ENCODE peak calls at places on chromosomes 2 and 18, in seven cellular contexts. One of them, this sample, is unnamed.

GRCh38 chr18:44079602-44080001 is 601.1 kb upstream of the SETBP1 start:
- DNase-seq in adrenal gland: no peak
- DNase-seq in fibroblast of villous mesenchyme: peak
- DNase-seq in progenitor cell of endocrine pancreas: no peak
- DNase-seq in non-pigmented ciliary epithelial cell: peak
- DNase-seq in activated CD4-positive, alpha-beta T cell treated with anti-CD3 and anti-CD28 coated beads, Interleukin-2, amount 50 U/mL, for 1 hour: no peak
- DNase-seq in astrocyte of the spinal cord: peak
- DNase-seq in this sample: peak

GRCh38 chr18:9387891-9388290 is 53.3 kb downstream of the TWSG1 start:
- DNase-seq in non-pigmented ciliary epithelial cell: no peak
- DNase-seq in adrenal gland: no peak
- DNase-seq in astrocyte of the spinal cord: no peak
- DNase-seq in progenitor cell of endocrine pancreas: no peak
- DNase-seq in fibroblast of villous mesenchyme: no peak
- DNase-seq in activated CD4-positive, alpha-beta T cell treated with anti-CD3 and anti-CD28 coated beads, Interleukin-2, amount 50 U/mL, for 1 hour: no peak
- DNase-seq in this sample: no peak

GRCh38 chr2:128374001-128374710 is 55.5 kb upstream of the HS6ST1 start:
- DNase-seq in adrenal gland: no peak
- DNase-seq in fibroblast of villous mesenchyme: peak
- DNase-seq in non-pigmented ciliary epithelial cell: peak
- DNase-seq in progenitor cell of endocrine pancreas: no peak
- DNase-seq in activated CD4-positive, alpha-beta T cell treated with anti-CD3 and anti-CD28 coated beads, Interleukin-2, amount 50 U/mL, for 1 hour: no peak
- DNase-seq in astrocyte of the spinal cord: peak
- DNase-seq in this sample: peak

GRCh38 chr18:45197526-45197970 is 417.7 kb upstream of the SLC14A2 start:
- DNase-seq in activated CD4-positive, alpha-beta T cell treated with anti-CD3 and anti-CD28 coated beads, Interleukin-2, amount 50 U/mL, for 1 hour: no peak
- DNase-seq in non-pigmented ciliary epithelial cell: peak
- DNase-seq in astrocyte of the spinal cord: peak
- DNase-seq in adrenal gland: no peak
- DNase-seq in progenitor cell of endocrine pancreas: no peak
- DNase-seq in fibroblast of villous mesenchyme: peak
- DNase-seq in this sample: peak

GRCh38 chr2:7037340-7038333 is 120.4 kb downstream of the RNF144A start:
- DNase-seq in adrenal gland: peak
- DNase-seq in non-pigmented ciliary epithelial cell: no peak
- DNase-seq in progenitor cell of endocrine pancreas: peak
- DNase-seq in activated CD4-positive, alpha-beta T cell treated with anti-CD3 and anti-CD28 coated beads, Interleukin-2, amount 50 U/mL, for 1 hour: peak
- DNase-seq in fibroblast of villous mesenchyme: peak
- DNase-seq in astrocyte of the spinal cord: peak
- DNase-seq in this sample: peak

GRCh38 chr18:61388010-61388409 is 54.8 kb downstream of the CDH20 start:
- DNase-seq in activated CD4-positive, alpha-beta T cell treated with anti-CD3 and anti-CD28 coated beads, Interleukin-2, amount 50 U/mL, for 1 hour: no peak
- DNase-seq in astrocyte of the spinal cord: no peak
- DNase-seq in progenitor cell of endocrine pancreas: no peak
- DNase-seq in non-pigmented ciliary epithelial cell: no peak
- DNase-seq in fibroblast of villous mesenchyme: no peak
- DNase-seq in adrenal gland: no peak
- DNase-seq in this sample: peak

GRCh38 chr2:128531856-128532255 is 213.2 kb upstream of the HS6ST1 start:
- DNase-seq in fibroblast of villous mesenchyme: peak
- DNase-seq in progenitor cell of endocrine pancreas: no peak
- DNase-seq in activated CD4-positive, alpha-beta T cell treated with anti-CD3 and anti-CD28 coated beads, Interleukin-2, amount 50 U/mL, for 1 hour: no peak
- DNase-seq in non-pigmented ciliary epithelial cell: no peak
- DNase-seq in adrenal gland: no peak
- DNase-seq in astrocyte of the spinal cord: no peak
- DNase-seq in this sample: no peak

GRCh38 chr2:127932199-127932877 is 46.6 kb upstream of the AMMECR1L start:
- DNase-seq in progenitor cell of endocrine pancreas: no peak
- DNase-seq in adrenal gland: no peak
- DNase-seq in activated CD4-positive, alpha-beta T cell treated with anti-CD3 and anti-CD28 coated beads, Interleukin-2, amount 50 U/mL, for 1 hour: no peak
- DNase-seq in fibroblast of villous mesenchyme: peak
- DNase-seq in astrocyte of the spinal cord: peak
- DNase-seq in non-pigmented ciliary epithelial cell: no peak
- DNase-seq in this sample: peak

GRCh38 chr18:56889621-56890020 is 238.5 kb downstream of the WDR7 start:
- DNase-seq in progenitor cell of endocrine pancreas: no peak
- DNase-seq in astrocyte of the spinal cord: peak
- DNase-seq in adrenal gland: no peak
- DNase-seq in non-pigmented ciliary epithelial cell: no peak
- DNase-seq in activated CD4-positive, alpha-beta T cell treated with anti-CD3 and anti-CD28 coated beads, Interleukin-2, amount 50 U/mL, for 1 hour: no peak
- DNase-seq in fibroblast of villous mesenchyme: peak
- DNase-seq in this sample: no peak

GRCh38 chr2:178345951-178346350 is 105.0 kb downstream of the PRKRA start:
- DNase-seq in non-pigmented ciliary epithelial cell: no peak
- DNase-seq in progenitor cell of endocrine pancreas: no peak
- DNase-seq in astrocyte of the spinal cord: peak
- DNase-seq in activated CD4-positive, alpha-beta T cell treated with anti-CD3 and anti-CD28 coated beads, Interleukin-2, amount 50 U/mL, for 1 hour: no peak
- DNase-seq in fibroblast of villous mesenchyme: peak
- DNase-seq in adrenal gland: no peak
- DNase-seq in this sample: no peak

GRCh38 chr2:61426267-61426897 is 44.5 kb downstream of the USP34 start:
- DNase-seq in fibroblast of villous mesenchyme: no peak
- DNase-seq in activated CD4-positive, alpha-beta T cell treated with anti-CD3 and anti-CD28 coated beads, Interleukin-2, amount 50 U/mL, for 1 hour: peak
- DNase-seq in adrenal gland: no peak
- DNase-seq in progenitor cell of endocrine pancreas: peak
- DNase-seq in non-pigmented ciliary epithelial cell: no peak
- DNase-seq in astrocyte of the spinal cord: no peak
- DNase-seq in this sample: peak

GRCh38 chr18:3649559-3650426 is 199.8 kb downstream of the TGIF1 start:
- DNase-seq in fibroblast of villous mesenchyme: peak
- DNase-seq in progenitor cell of endocrine pancreas: no peak
- DNase-seq in activated CD4-positive, alpha-beta T cell treated with anti-CD3 and anti-CD28 coated beads, Interleukin-2, amount 50 U/mL, for 1 hour: no peak
- DNase-seq in non-pigmented ciliary epithelial cell: peak
- DNase-seq in adrenal gland: peak
- DNase-seq in astrocyte of the spinal cord: peak
- DNase-seq in this sample: peak

GRCh38 chr2:104025296-104025695 is 828.6 kb upstream of the POU3F3 start:
- DNase-seq in adrenal gland: no peak
- DNase-seq in astrocyte of the spinal cord: peak
- DNase-seq in progenitor cell of endocrine pancreas: no peak
- DNase-seq in non-pigmented ciliary epithelial cell: no peak
- DNase-seq in fibroblast of villous mesenchyme: no peak
- DNase-seq in activated CD4-positive, alpha-beta T cell treated with anti-CD3 and anti-CD28 coated beads, Interleukin-2, amount 50 U/mL, for 1 hour: no peak
- DNase-seq in this sample: no peak

GRCh38 chr2:88707003-88707402 is 15.5 kb downstream of the RPIA start:
- DNase-seq in adrenal gland: no peak
- DNase-seq in astrocyte of the spinal cord: no peak
- DNase-seq in activated CD4-positive, alpha-beta T cell treated with anti-CD3 and anti-CD28 coated beads, Interleukin-2, amount 50 U/mL, for 1 hour: no peak
- DNase-seq in progenitor cell of endocrine pancreas: no peak
- DNase-seq in non-pigmented ciliary epithelial cell: no peak
- DNase-seq in fibroblast of villous mesenchyme: no peak
- DNase-seq in this sample: no peak

GRCh38 chr18:55078289-55078916 is 119.1 kb upstream of the CCDC68 start:
- DNase-seq in activated CD4-positive, alpha-beta T cell treated with anti-CD3 and anti-CD28 coated beads, Interleukin-2, amount 50 U/mL, for 1 hour: no peak
- DNase-seq in progenitor cell of endocrine pancreas: no peak
- DNase-seq in astrocyte of the spinal cord: no peak
- DNase-seq in non-pigmented ciliary epithelial cell: no peak
- DNase-seq in fibroblast of villous mesenchyme: no peak
- DNase-seq in adrenal gland: no peak
- DNase-seq in this sample: no peak

GRCh38 chr2:160051374-160051800 is 11.0 kb downstream of the PLA2R1 start:
- DNase-seq in non-pigmented ciliary epithelial cell: no peak
- DNase-seq in adrenal gland: no peak
- DNase-seq in activated CD4-positive, alpha-beta T cell treated with anti-CD3 and anti-CD28 coated beads, Interleukin-2, amount 50 U/mL, for 1 hour: no peak
- DNase-seq in astrocyte of the spinal cord: no peak
- DNase-seq in progenitor cell of endocrine pancreas: no peak
- DNase-seq in fibroblast of villous mesenchyme: no peak
- DNase-seq in this sample: no peak

GRCh38 chr18:56691530-56691929 is 40.4 kb downstream of the WDR7 start:
- DNase-seq in non-pigmented ciliary epithelial cell: no peak
- DNase-seq in progenitor cell of endocrine pancreas: no peak
- DNase-seq in astrocyte of the spinal cord: no peak
- DNase-seq in adrenal gland: no peak
- DNase-seq in fibroblast of villous mesenchyme: no peak
- DNase-seq in activated CD4-positive, alpha-beta T cell treated with anti-CD3 and anti-CD28 coated beads, Interleukin-2, amount 50 U/mL, for 1 hour: no peak
- DNase-seq in this sample: no peak

GRCh38 chr18:57846258-57846657 is 43.1 kb upstream of the ATP8B1 start:
- DNase-seq in astrocyte of the spinal cord: peak
- DNase-seq in fibroblast of villous mesenchyme: peak
- DNase-seq in progenitor cell of endocrine pancreas: no peak
- DNase-seq in non-pigmented ciliary epithelial cell: peak
- DNase-seq in activated CD4-positive, alpha-beta T cell treated with anti-CD3 and anti-CD28 coated beads, Interleukin-2, amount 50 U/mL, for 1 hour: no peak
- DNase-seq in adrenal gland: peak
- DNase-seq in this sample: peak

GRCh38 chr2:95344656-95345055 is 47.5 kb downstream of the KCNIP3 start:
- DNase-seq in non-pigmented ciliary epithelial cell: no peak
- DNase-seq in activated CD4-positive, alpha-beta T cell treated with anti-CD3 and anti-CD28 coated beads, Interleukin-2, amount 50 U/mL, for 1 hour: no peak
- DNase-seq in progenitor cell of endocrine pancreas: no peak
- DNase-seq in fibroblast of villous mesenchyme: no peak
- DNase-seq in astrocyte of the spinal cord: no peak
- DNase-seq in adrenal gland: no peak
- DNase-seq in this sample: no peak

GRCh38 chr2:159218389-159218788 is 68.1 kb downstream of the WDSUB1 start:
- DNase-seq in non-pigmented ciliary epithelial cell: no peak
- DNase-seq in astrocyte of the spinal cord: no peak
- DNase-seq in fibroblast of villous mesenchyme: no peak
- DNase-seq in activated CD4-positive, alpha-beta T cell treated with anti-CD3 and anti-CD28 coated beads, Interleukin-2, amount 50 U/mL, for 1 hour: no peak
- DNase-seq in progenitor cell of endocrine pancreas: no peak
- DNase-seq in adrenal gland: no peak
- DNase-seq in this sample: no peak

GRCh38 chr2:86416126-86416525 is 25.0 kb upstream of the KDM3A start:
- DNase-seq in activated CD4-positive, alpha-beta T cell treated with anti-CD3 and anti-CD28 coated beads, Interleukin-2, amount 50 U/mL, for 1 hour: no peak
- DNase-seq in astrocyte of the spinal cord: no peak
- DNase-seq in adrenal gland: no peak
- DNase-seq in non-pigmented ciliary epithelial cell: no peak
- DNase-seq in progenitor cell of endocrine pancreas: no peak
- DNase-seq in fibroblast of villous mesenchyme: no peak
- DNase-seq in this sample: no peak